ENCODE peak calls at places on chromosome 10, in ten cellular contexts. C, F, Q, V, P, J, K, I, L and W are unnamed samples.

GRCh38 chr10:43212043-43212721 is 54.7 kb downstream of the RASGEF1A start:
- DNase-seq in Q (no peak), V (peak; percentile 44), K (no peak), F (no peak), C (no peak), L (no peak), J (peak; percentile 39), P (no peak), I (no peak), W (no peak)

GRCh38 chr10:34702093-34702952 is 112.8 kb downstream of the PARD3 start:
- DNase-seq in C (no peak), Q (no peak), L (no peak), V (no peak), I (no peak), P (no peak), F (no peak), J (peak; percentile 54), K (no peak), W (no peak)

GRCh38 chr10:97399843-97400545 is 1.1 kb downstream of the RRP12 start:
- DNase-seq in L (peak; percentile 52), F (peak; percentile 57), Q (no peak), C (peak; percentile 56), P (no peak), I (peak; percentile 43), V (no peak), J (no peak), K (peak; percentile 60), W (peak; percentile 39)

GRCh38 chr10:57898231-57898630 is 369.5 kb downstream of the IPMK start:
- DNase-seq in L (no peak), F (no peak), K (peak; percentile 31), Q (no peak), C (no peak), V (no peak), J (no peak), I (peak; percentile 50), P (peak; percentile 10), W (peak; percentile 79)

GRCh38 chr10:61835069-61835908 is 66.2 kb upstream of the ARID5B start:
- DNase-seq in L (peak; percentile 68), C (peak; percentile 25), K (peak; percentile 16), J (no peak), I (peak; percentile 29), Q (peak; percentile 10), V (no peak), P (no peak), F (peak; percentile 71), W (peak; percentile 75)

GRCh38 chr10:62651341-62651740 is 153.2 kb upstream of the ADO start:
- DNase-seq in F (no peak), J (no peak), Q (no peak), C (no peak), I (no peak), K (no peak), P (no peak), L (no peak), V (no peak), W (no peak)

GRCh38 chr10:43595739-43596298 is 10.4 kb upstream of the ZNF485 start:
- DNase-seq in F (no peak), J (no peak), L (no peak), K (no peak), V (no peak), I (no peak), Q (no peak), P (no peak), C (no peak), W (no peak)

GRCh38 chr10:100907773-100908172 is 5.0 kb upstream of the SLF2 start:
- DNase-seq in F (no peak), V (no peak), I (no peak), P (no peak), L (no peak), J (no peak), K (no peak), Q (no peak), C (no peak), W (no peak)

GRCh38 chr10:77922551-77923179 is 3.9 kb downstream of the DLG5 start:
- DNase-seq in V (no peak), F (no peak), Q (no peak), P (no peak), J (no peak), L (no peak), C (no peak), K (no peak), I (no peak), W (no peak)

GRCh38 chr10:77927343-77928256 is 1.0 kb upstream of the DLG5 start:
- DNase-seq in P (no peak), Q (no peak), C (no peak), V (no peak), K (no peak), J (peak; percentile 35), L (no peak), F (no peak), I (no peak), W (peak; percentile 67)

GRCh38 chr10:77926566-77927342 is at the start of gene DLG5:
- DNase-seq in F (no peak), P (no peak), J (peak; percentile 63), V (peak; percentile 92), L (peak; percentile 91), I (peak; percentile 67), Q (peak; percentile 61), K (peak; percentile 75), C (no peak), W (peak; percentile 65)

GRCh38 chr10:77925410-77925794 is 1.2 kb downstream of the DLG5 start:
- DNase-seq in P (no peak), I (no peak), J (peak; percentile 33), V (peak; percentile 81), C (no peak), F (no peak), L (no peak), Q (no peak), K (no peak), W (peak; percentile 33)

DNA sequence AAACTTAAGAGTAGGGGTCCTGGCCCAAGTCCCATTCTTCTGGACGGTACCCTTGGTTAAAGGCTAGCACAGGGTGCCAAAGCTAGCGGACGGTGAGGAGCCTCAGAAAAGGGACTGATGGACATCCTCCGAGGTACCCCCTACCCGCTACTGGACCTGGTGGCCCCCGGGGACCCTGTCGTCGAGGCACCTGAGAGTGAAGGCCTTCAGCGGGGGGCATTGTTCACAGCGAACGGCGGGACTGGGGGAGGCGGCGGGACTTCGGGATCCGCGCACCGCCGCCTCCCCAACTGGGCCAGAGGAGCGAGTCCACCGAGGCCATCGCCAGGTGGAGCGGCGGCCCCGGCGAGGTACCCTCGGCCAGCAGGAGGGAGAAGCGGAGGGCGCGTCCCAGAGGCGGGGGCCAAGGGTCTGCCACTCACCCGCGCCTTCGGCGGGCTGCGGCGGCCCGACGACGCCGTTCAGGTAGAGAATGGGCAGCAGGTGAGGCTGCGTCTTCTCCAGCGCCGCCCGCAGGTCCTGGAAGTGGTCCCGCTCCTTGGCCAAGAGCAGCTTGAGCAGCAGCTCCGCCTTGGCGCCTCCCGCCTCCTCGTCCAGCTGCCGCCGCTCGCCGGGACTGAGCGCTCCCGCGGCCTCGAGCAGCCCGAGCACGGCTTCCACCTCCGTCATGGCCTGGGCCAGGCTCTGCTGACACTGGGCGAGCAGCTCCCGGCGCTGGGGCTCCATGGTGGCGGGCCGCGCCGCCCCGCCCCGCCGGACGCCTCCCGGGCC is 575 bp downstream of the DLG5 start:
- DNase-seq in J (peak; percentile 69), I (peak; percentile 67), F (no peak), K (peak; percentile 65), L (no peak), C (no peak), P (no peak), Q (no peak), V (peak; percentile 86), W (peak; percentile 70)
- TF ChIP-seq POLR2AphosphoS5 in J (no peak), I (no peak), F (no peak), K (no peak), L (no peak), C (no peak), P (no peak), Q (no peak), V (no peak), W (no peak)

GRCh38 chr10:48439581-48440041 is 133.1 kb downstream of the MAPK8 start:
- DNase-seq in F (no peak), K (peak; percentile 52), J (no peak), I (no peak), Q (no peak), L (no peak), V (no peak), C (no peak), P (no peak), W (peak; percentile 16)

GRCh38 chr10:48444266-48444665 is 137.8 kb downstream of the MAPK8 start:
- DNase-seq in V (no peak), F (peak; percentile 12), I (peak; percentile 25), C (no peak), L (no peak), Q (no peak), J (no peak), K (no peak), P (no peak), W (peak; percentile 60)

GRCh38 chr10:48442809-48443177 is 136.3 kb downstream of the MAPK8 start:
- DNase-seq in V (no peak), K (no peak), L (no peak), C (no peak), P (no peak), Q (no peak), I (no peak), F (no peak), J (no peak), W (no peak)

GRCh38 chr10:48440771-48441170 is 134.3 kb downstream of the MAPK8 start:
- DNase-seq in L (no peak), P (no peak), J (no peak), C (no peak), F (no peak), V (no peak), I (no peak), K (no peak), Q (no peak), W (no peak)

DNA sequence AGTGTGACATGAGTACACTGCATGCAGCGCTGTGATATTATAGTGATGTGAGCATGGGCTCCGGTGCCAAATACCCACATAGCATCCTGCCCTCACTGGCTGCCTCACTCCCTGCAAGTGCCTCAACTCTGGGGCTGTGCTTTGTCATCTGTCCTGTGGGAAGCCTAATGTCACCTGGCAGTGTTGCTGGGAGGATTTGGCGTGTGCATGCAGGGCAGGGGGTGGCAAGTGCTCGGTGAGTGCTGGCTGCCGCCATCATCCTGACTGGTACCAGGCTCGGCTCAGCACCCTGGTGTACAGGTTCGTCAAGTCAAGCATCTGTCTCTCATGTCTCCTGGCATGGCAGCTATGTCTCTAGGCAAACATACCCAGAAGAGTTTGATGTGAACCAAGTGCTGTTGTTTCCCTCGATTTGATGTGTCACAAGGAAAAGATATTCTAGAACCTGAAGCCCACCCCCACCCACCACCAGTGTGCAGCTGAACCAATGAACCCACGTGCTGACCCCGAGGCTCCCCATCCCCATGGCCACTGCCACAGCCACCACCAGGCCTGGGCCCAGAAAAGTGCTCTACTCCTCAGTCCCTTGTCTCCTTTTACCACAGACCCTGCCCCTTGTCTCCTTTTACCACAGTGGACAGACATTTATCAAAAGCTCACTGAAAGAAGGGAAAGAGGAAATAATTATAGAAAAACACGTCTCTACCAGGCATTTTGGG is 135.8 kb downstream of the MAPK8 start:
- DNase-seq in V (no peak), C (no peak), P (no peak), J (no peak), L (no peak), I (no peak), K (no peak), Q (no peak), F (no peak), W (no peak)
- TF ChIP-seq POLR2AphosphoS5 in V (no peak), C (no peak), P (no peak), J (no peak), L (no peak), I (no peak), K (no peak), Q (no peak), F (peak; percentile 13), W (no peak)

DNA sequence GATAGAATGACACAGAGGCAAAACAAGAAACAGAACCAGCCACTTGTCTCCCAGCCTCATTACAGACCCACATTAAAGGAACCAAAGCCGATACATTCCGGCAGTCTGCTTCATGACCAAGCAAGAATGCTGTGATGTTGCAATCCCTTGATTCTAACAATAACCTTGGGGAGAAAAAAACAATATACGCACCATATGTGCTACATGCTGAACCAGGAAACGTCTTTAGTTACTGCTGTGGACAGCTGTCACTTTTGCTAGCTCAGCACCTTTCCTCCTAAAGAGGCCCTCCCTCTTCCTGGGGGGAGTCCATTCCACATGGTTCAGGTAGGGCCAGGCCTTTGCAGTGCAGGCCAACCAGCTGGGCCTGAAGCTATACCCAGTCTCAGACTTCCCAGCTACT is 79.1 kb downstream of the PRTFDC1 start:
- DNase-seq in I (no peak), J (peak; percentile 30), P (no peak), C (no peak), K (no peak), F (no peak), Q (no peak), L (no peak), V (no peak), W (no peak)
- TF ChIP-seq POLR2AphosphoS5 in I (peak; percentile 8), J (peak; percentile 69), P (no peak), C (no peak), K (no peak), F (no peak), Q (no peak), L (no peak), V (no peak), W (no peak)

GRCh38 chr10:5595591-5596590 is 70.5 kb downstream of the ASB13 start:
- DNase-seq in P (no peak), J (no peak), L (no peak), K (no peak), Q (no peak), F (peak; percentile 21), C (no peak), V (no peak), I (no peak), W (no peak)

GRCh38 chr10:5592070-5592469 is 67.3 kb downstream of the CALML3 start:
- DNase-seq in C (no peak), J (no peak), V (peak; percentile 61), I (no peak), P (no peak), L (no peak), Q (no peak), F (no peak), K (no peak), W (no peak)

GRCh38 chr10:5596611-5597341 is 69.6 kb downstream of the ASB13 start:
- DNase-seq in V (no peak), P (no peak), F (no peak), J (no peak), I (no peak), L (no peak), K (no peak), C (no peak), Q (no peak), W (no peak)

GRCh38 chr10:5595095-5595494 is 70.3 kb downstream of the CALML3 start:
- DNase-seq in K (no peak), Q (no peak), F (no peak), P (no peak), L (no peak), J (no peak), I (no peak), V (no peak), C (no peak), W (no peak)

DNA sequence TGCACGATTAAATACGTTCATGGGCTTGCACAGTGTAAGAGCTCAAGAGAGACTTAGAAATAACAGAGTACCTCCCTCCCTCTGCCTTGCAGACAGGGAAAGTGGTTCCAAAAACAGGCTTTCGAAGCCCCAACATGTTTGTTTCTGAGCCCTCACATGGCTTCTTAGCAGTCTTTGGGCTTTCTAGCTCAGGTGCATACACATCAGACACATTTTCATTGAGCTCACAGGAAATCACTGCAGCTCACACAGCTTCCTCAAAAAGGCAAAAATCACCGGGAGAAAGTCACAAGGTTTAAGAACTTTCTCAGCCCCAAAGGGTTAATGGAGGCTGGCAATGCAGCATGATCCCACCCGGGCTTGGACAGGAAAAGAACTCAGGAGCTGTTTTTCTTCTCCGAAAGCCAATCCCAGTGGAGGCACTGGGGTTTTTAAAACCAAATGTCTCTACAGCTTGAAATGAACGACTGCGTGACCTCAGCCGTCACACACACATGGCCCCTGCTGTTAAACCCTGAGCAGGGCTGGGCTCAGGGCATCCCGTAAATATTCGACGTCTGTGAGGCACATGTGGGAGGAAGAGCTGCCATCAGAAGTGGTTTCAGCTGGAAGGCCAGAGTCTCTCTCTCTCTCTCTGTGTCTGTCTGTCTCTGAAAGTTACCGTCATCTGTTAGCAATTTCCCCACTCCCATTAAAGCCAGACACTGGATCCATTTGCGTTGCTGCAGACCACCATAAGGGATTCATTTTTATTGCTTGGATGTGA is 69.7 kb downstream of the CALML3 start:
- DNase-seq in V (no peak), J (no peak), I (no peak), C (no peak), F (no peak), Q (no peak), L (no peak), P (no peak), K (no peak), W (no peak)
- TF ChIP-seq POLR2AphosphoS5 in V (no peak), J (no peak), I (no peak), C (no peak), F (no peak), Q (no peak), L (no peak), P (no peak), K (no peak), W (no peak)